ENCODE peak calls at places on chromosomes 12 and 14, in seven cellular contexts. K is CD8-positive, alpha-beta T cell; G is pancreas; I is ovary; D is astrocyte of the spinal cord; U is body of pancreas; Y is hepatocyte. C is an unnamed sample.

GRCh38 chr14:86501611-86502010 is 971.7 kb downstream of the FLRT2 start:
- DNase-seq in K (no peak), G (no peak), I (no peak), D (no peak), U (no peak), Y (no peak), C (no peak)

GRCh38 chr12:82099216-82099615 is 259.0 kb downstream of the CCDC59 start:
- DNase-seq in K (no peak), G (no peak), I (no peak), D (no peak), U (no peak), Y (no peak), C (no peak)

GRCh38 chr14:72892879-72893635 is 844 bp downstream of the DPF3 start:
- DNase-seq in K (peak; percentile 11), G (peak; percentile 69), I (peak; percentile 58), D (peak; percentile 25), U (peak; percentile 8), Y (peak; percentile 26), C (peak; percentile 25)

GRCh38 chr12:116697305-116698130 is 40.4 kb downstream of the SPRING1 start:
- DNase-seq in K (no peak), G (peak; percentile 64), I (no peak), D (no peak), U (peak; percentile 78), Y (peak; percentile 40), C (no peak)

GRCh38 chr14:104223810-104224515 is 85.6 kb downstream of the KIF26A start:
- DNase-seq in K (no peak), G (no peak), I (no peak), D (no peak), U (no peak), Y (peak; percentile 51), C (no peak)

GRCh38 chr12:45732936-45733335 is 3.4 kb downstream of the ARID2 start:
- DNase-seq in K (no peak), G (no peak), I (no peak), D (peak; percentile 16), U (no peak), Y (no peak), C (no peak)

GRCh38 chr12:45674583-45674982 is 54.9 kb upstream of the ARID2 start:
- DNase-seq in K (no peak), G (no peak), I (peak; percentile 48), D (peak; percentile 93), U (peak; percentile 22), Y (peak; percentile 28), C (no peak)

GRCh38 chr12:26971963-26972362 is 33.7 kb downstream of the FGFR1OP2 start:
- DNase-seq in K (peak; percentile 34), G (no peak), I (no peak), D (no peak), U (no peak), Y (no peak), C (peak; percentile 35)

GRCh38 chr12:24977711-24978110 is 28.8 kb upstream of the BCAT1 start:
- DNase-seq in K (no peak), G (no peak), I (no peak), D (no peak), U (no peak), Y (no peak), C (no peak)

GRCh38 chr12:109422251-109422650 is 54.8 kb downstream of the KCTD10 start:
- DNase-seq in K (no peak), G (no peak), I (no peak), D (no peak), U (no peak), Y (no peak), C (no peak)

GRCh38 chr12:71599213-71599612 is 64.4 kb downstream of the ZFC3H1 start:
- DNase-seq in K (no peak), G (no peak), I (no peak), D (no peak), U (no peak), Y (no peak), C (no peak)

GRCh38 chr14:99803106-99803437 is 9.9 kb downstream of the EML1 start:
- DNase-seq in K (no peak), G (no peak), I (no peak), D (no peak), U (no peak), Y (no peak), C (no peak)

GRCh38 chr14:81062380-81062779 is 107.0 kb downstream of the TSHR start:
- DNase-seq in K (no peak), G (no peak), I (no peak), D (no peak), U (no peak), Y (no peak), C (no peak)

GRCh38 chr14:39099748-39100147 is 3.3 kb downstream of the SEC23A start:
- DNase-seq in K (no peak), G (no peak), I (no peak), D (no peak), U (no peak), Y (no peak), C (no peak)

GRCh38 chr12:85823436-85824179 is 12.6 kb downstream of the RASSF9 start:
- DNase-seq in K (no peak), G (no peak), I (no peak), D (peak; percentile 84), U (no peak), Y (no peak), C (no peak)

GRCh38 chr12:89278169-89278568 is 74.1 kb downstream of the DUSP6 start:
- DNase-seq in K (no peak), G (no peak), I (no peak), D (no peak), U (no peak), Y (no peak), C (no peak)

GRCh38 chr12:112992541-112993398 is 14.5 kb downstream of the OAS2 start:
- DNase-seq in K (peak; percentile 25), G (no peak), I (peak; percentile 35), D (peak; percentile 73), U (peak; percentile 48), Y (peak; percentile 59), C (peak; percentile 28)

GRCh38 chr12:48973531-48973930 is 2.0 kb upstream of the WNT10B start:
- DNase-seq in K (no peak), G (no peak), I (no peak), D (no peak), U (no peak), Y (no peak), C (no peak)

GRCh38 chr12:48973084-48973483 is 1.5 kb upstream of the WNT10B start:
- DNase-seq in K (no peak), G (no peak), I (no peak), D (no peak), U (no peak), Y (no peak), C (no peak)

GRCh38 chr12:48970702-48971334 is 717 bp downstream of the WNT10B start:
- DNase-seq in K (no peak), G (no peak), I (no peak), D (no peak), U (no peak), Y (no peak), C (no peak)

GRCh38 chr12:48973992-48974673 is 2.6 kb upstream of the WNT10B start:
- DNase-seq in K (no peak), G (peak; percentile 82), I (peak; percentile 61), D (peak; percentile 42), U (peak; percentile 43), Y (peak; percentile 71), C (peak; percentile 53)

DNA sequence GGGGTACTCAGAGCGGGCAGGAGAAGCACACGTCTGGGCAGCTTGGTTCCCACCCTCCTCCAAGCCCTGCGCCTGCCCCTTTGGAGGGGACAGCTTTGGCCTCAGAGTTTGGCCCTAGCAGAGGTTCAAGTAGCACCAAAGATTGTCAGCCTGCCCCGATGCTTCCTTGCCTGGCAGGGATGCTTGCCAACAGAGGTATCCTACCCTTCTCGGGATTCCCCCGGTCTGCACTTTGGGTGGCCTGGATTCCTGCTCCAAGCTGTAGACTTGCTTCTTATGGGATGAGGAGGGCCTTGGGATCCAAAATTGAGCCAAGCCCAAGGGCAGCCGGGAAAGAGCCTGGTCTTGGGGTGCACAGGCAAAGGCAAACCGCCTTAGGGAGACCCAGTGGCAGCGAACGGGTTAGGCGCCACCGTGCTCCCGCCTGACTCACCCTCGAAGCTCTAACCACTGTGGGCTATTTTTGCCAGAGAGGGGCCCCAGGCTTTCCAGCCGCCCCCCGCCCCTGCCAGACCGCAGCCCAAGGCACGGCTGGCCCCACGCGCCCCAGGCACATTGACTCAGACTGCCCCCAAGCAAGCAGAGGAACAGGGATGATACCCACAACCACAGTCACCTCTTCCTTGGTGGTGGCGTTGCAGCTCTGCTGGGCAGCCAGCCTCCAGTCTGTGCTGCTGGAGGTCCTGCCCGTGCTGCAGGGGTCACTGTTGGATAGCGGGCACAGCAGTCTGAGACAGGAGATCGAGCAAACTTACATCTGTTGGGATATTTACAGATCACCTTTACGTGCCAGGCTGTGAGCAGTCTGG is 882 bp upstream of the WNT10B start:
- DNase-seq in K (no peak), G (no peak), I (no peak), D (no peak), U (no peak), Y (no peak), C (peak; percentile 32)
- TF ChIP-seq CTCF in K (no peak), G (no peak), I (no peak), D (peak; percentile 13), U (no peak), Y (no peak), C (no peak)

DNA sequence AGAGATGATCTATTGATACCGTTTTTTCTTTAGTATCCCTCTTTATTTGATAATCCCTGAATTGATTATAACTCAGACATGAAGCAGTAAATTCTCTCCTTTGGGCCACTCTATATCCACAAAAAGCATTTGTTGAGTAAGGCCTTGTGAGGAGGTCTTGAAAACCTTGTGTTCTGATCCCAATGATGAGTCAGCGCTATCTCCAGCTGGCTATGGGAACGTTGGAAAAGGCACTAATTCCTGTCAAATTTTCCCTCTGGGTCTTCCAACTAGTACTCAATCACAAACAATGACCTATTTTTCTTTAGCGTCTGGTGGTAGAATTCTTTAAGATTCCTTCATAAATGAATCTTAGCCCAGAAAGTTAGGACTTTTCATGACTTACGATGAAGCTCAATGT is 168.4 kb upstream of the LRIG3 start:
- DNase-seq in K (no peak), G (no peak), I (no peak), D (peak; percentile 33), U (no peak), Y (no peak), C (no peak)
- TF ChIP-seq CTCF in K (no peak), G (no peak), I (no peak), D (no peak), U (no peak), Y (no peak), C (no peak)

GRCh38 chr14:67674139-67674479 is 323 bp downstream of the VTI1B start:
- DNase-seq in K (peak; percentile 30), G (peak; percentile 85), I (peak; percentile 72), D (peak; percentile 49), U (peak; percentile 71), Y (peak; percentile 87), C (peak; percentile 46)
- TF ChIP-seq CTCF in K (no peak), G (no peak), I (no peak), D (peak; percentile 22), U (no peak), Y (no peak), C (no peak)

DNA sequence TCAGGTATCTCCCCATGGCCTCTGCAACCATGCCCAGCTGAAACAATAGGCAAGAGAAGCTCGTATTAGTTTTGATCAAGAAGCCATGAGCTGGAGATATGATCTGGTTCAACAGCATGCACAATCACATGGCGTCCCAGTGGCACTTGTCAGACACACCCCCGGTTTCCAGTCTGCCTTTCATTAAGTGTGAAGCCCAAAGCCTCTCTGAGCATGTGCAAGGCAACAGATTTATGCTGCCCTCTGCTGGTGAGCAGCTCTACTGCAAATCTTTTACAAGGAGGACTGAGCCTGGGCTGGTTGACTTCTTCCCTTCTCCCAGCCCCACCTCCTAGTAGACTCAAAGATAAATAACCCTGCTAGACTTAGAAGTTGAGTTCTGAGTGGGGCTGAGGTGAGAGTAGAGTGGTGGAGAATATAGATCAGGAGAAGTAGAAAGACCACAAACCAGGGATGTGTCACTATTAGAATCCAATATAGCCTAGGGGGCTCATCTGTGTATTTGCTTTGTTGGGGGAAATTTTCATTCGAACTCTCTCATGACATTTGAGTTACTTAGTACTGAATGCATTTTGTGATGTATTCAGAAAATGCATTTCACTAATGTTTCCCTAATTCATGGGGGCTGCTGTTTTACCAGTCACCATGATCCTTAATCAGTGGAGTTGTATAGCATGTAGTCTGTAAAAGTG is 53.7 kb upstream of the MBIP start:
- DNase-seq in K (peak; percentile 39), G (peak; percentile 80), I (peak; percentile 44), D (peak; percentile 77), U (peak; percentile 86), Y (peak; percentile 91), C (no peak)
- TF ChIP-seq CTCF in K (peak; percentile 75), G (peak; percentile 92), I (no peak), D (peak; percentile 87), U (peak; percentile 80), Y (peak; percentile 84), C (peak; percentile 35)

C was measured in natural killer cell.